ENCODE peak calls at places on chromosomes 13 and 19, in seven cellular contexts. K is BE2C; D is uterus; Z is ascending aorta; F is non-pigmented ciliary epithelial cell; X is GM06990; M is activated naive CD4-positive, alpha-beta T cell treated with anti-CD3 and anti-CD28 coated beads, Interleukin-2, amount 10 ng/mL, durations not matched to agents 7 days and 5 days. H is an unnamed sample.

GRCh38 chr13:21328201-21328600 is 130.9 kb downstream of the ZDHHC20 start:
- DNase-seq in F (no peak), D (no peak), X (no peak), M (no peak), K (no peak), Z (no peak), H (no peak)

GRCh38 chr13:113297370-113297871 is 382 bp downstream of the LAMP1 start:
- DNase-seq in K (peak; percentile 22), F (no peak), X (peak; percentile 64), D (no peak), Z (no peak), M (peak; percentile 69), H (peak; percentile 11)

GRCh38 chr19:58054792-58055482 is 4.1 kb upstream of the ZNF135 start:
- DNase-seq in D (peak; percentile 31), X (no peak), Z (no peak), F (no peak), M (no peak), K (no peak), H (peak; percentile 24)

GRCh38 chr19:10876459-10877240 is 5.3 kb downstream of the CARM1 start:
- DNase-seq in K (no peak), Z (no peak), M (no peak), X (peak; percentile 83), D (no peak), F (no peak), H (no peak)

GRCh38 chr13:72523049-72523448 is 204.4 kb downstream of the MZT1 start:
- DNase-seq in X (no peak), Z (no peak), F (no peak), K (no peak), D (no peak), M (no peak), H (no peak)

GRCh38 chr19:46717716-46718143 is 816 bp upstream of the PRKD2 start:
- DNase-seq in K (no peak), F (no peak), M (peak; percentile 53), D (no peak), X (no peak), Z (no peak), H (no peak)

GRCh38 chr13:98775844-98776598 is 23.5 kb upstream of the SLC15A1 start:
- DNase-seq in F (peak; percentile 60), Z (no peak), D (no peak), M (no peak), K (no peak), X (no peak), H (peak; percentile 59)

GRCh38 chr13:112894423-112894672 is 74.7 kb upstream of the MCF2L start:
- DNase-seq in M (no peak), X (no peak), K (no peak), Z (no peak), F (no peak), D (no peak), H (no peak)

GRCh38 chr19:38869160-38869835 is 8.8 kb downstream of the RINL start:
- DNase-seq in X (no peak), M (peak; percentile 52), Z (no peak), D (no peak), K (peak; percentile 49), F (no peak), H (no peak)

GRCh38 chr13:112791662-112792440 is 102.0 kb downstream of the ATP11A start:
- DNase-seq in X (no peak), Z (no peak), F (no peak), K (no peak), D (no peak), M (no peak), H (no peak)

GRCh38 chr13:29162638-29163037 is 342.5 kb downstream of the MTUS2 start:
- DNase-seq in X (no peak), Z (no peak), D (no peak), K (peak; percentile 20), F (no peak), M (no peak), H (no peak)

GRCh38 chr19:31140717-31141116 is 208.5 kb downstream of the TSHZ3 start:
- DNase-seq in K (no peak), F (no peak), D (no peak), Z (no peak), X (no peak), M (no peak), H (peak; percentile 45)

GRCh38 chr13:66009241-66009640 is 1220.9 kb downstream of the PCDH9 start:
- DNase-seq in Z (no peak), K (no peak), F (no peak), D (no peak), M (no peak), X (no peak), H (no peak)

GRCh38 chr19:54548806-54549205 is 24.8 kb upstream of the LILRA2 start:
- DNase-seq in D (no peak), M (no peak), Z (no peak), F (no peak), X (no peak), K (no peak), H (no peak)

GRCh38 chr19:48398329-48399235 is 5.1 kb downstream of the GRIN2D start:
- DNase-seq in M (peak; percentile 91), D (peak; percentile 51), Z (no peak), K (peak; percentile 94), F (no peak), X (peak; percentile 91), H (peak; percentile 83)

GRCh38 chr19:1590641-1591397 is 1.8 kb downstream of the MBD3 start:
- DNase-seq in F (no peak), K (peak; percentile 68), Z (no peak), X (peak; percentile 43), D (no peak), M (peak; percentile 56), H (peak; percentile 31)

GRCh38 chr19:28943651-28944050 is 269.3 kb downstream of the UQCRFS1 start:
- DNase-seq in X (no peak), M (no peak), K (no peak), Z (no peak), D (no peak), F (no peak), H (no peak)

GRCh38 chr19:31616031-31616430 is 266.8 kb upstream of the TSHZ3 start:
- DNase-seq in M (no peak), F (no peak), K (no peak), X (no peak), Z (no peak), D (no peak), H (no peak)

GRCh38 chr19:1049106-1049505 is 9.2 kb downstream of the ABCA7 start:
- DNase-seq in M (no peak), D (no peak), X (no peak), Z (no peak), K (no peak), F (no peak), H (no peak)

GRCh38 chr13:113739527-113740285 is 19.3 kb upstream of the TMEM255B start:
- DNase-seq in D (no peak), Z (no peak), F (no peak), M (no peak), K (peak; percentile 7), X (no peak), H (no peak)

GRCh38 chr13:64639206-64639605 is 2590.9 kb downstream of the PCDH9 start:
- DNase-seq in F (no peak), Z (no peak), X (no peak), M (no peak), D (no peak), K (no peak), H (no peak)

GRCh38 chr13:20264271-20265018 is 32.3 kb upstream of the GJB6 start:
- DNase-seq in D (no peak), Z (no peak), X (peak; percentile 8), K (no peak), F (no peak), M (no peak), H (no peak)

GRCh38 chr13:109628251-109628699 is 158.1 kb downstream of the IRS2 start:
- DNase-seq in D (no peak), Z (no peak), X (no peak), K (no peak), F (peak; percentile 56), M (no peak), H (peak; percentile 85)

GRCh38 chr19:3691726-3692125 is 8.5 kb downstream of the PIP5K1C start:
- DNase-seq in D (no peak), M (no peak), X (no peak), Z (no peak), F (no peak), K (no peak), H (no peak)

GRCh38 chr19:42176990-42177685 is 40.3 kb downstream of the DEDD2 start:
- DNase-seq in M (peak; percentile 86), Z (no peak), X (peak; percentile 74), D (peak; percentile 64), F (peak; percentile 6), K (peak; percentile 93), H (peak; percentile 66)

GRCh38 chr13:19742651-19743050 is 40.1 kb downstream of the PSPC1 start:
- DNase-seq in F (no peak), M (no peak), Z (no peak), D (no peak), X (no peak), K (no peak), H (no peak)

GRCh38 chr19:11087870-11088507 is 1.3 kb upstream of the LDLR start:
- DNase-seq in D (no peak), K (no peak), X (no peak), Z (no peak), M (no peak), F (no peak), H (no peak)

GRCh38 chr13:113816248-113816924 is 47.5 kb downstream of the GAS6 start:
- DNase-seq in K (no peak), D (no peak), M (no peak), F (no peak), Z (no peak), X (no peak), H (peak; percentile 48)

GRCh38 chr19:16078759-16079707 is 2.7 kb downstream of the TPM4 start:
- DNase-seq in M (peak; percentile 85), X (peak; percentile 77), F (peak; percentile 88), D (peak; percentile 81), K (peak; percentile 74), Z (no peak), H (peak; percentile 98)

GRCh38 chr19:17510220-17510993 is 1.0 kb upstream of the PGLS start:
- DNase-seq in M (no peak), X (no peak), Z (no peak), F (no peak), K (no peak), D (no peak), H (no peak)

GRCh38 chr13:25846227-25846984 is 205.4 kb downstream of the SHISA2 start:
- DNase-seq in X (no peak), Z (no peak), D (no peak), F (no peak), M (no peak), K (no peak), H (no peak)

GRCh38 chr19:12156254-12157058 is at the start of gene ZNF625:
- DNase-seq in Z (peak; percentile 41), F (peak; percentile 46), D (peak; percentile 82), M (peak; percentile 61), K (peak; percentile 95), X (peak; percentile 79), H (peak; percentile 83)

GRCh38 chr19:13557756-13558398 is 51.6 kb upstream of the CACNA1A start:
- DNase-seq in K (no peak), D (no peak), F (no peak), X (no peak), Z (no peak), M (peak; percentile 24), H (no peak)

GRCh38 chr13:40031031-40031430 is 375.6 kb downstream of the COG6 start:
- DNase-seq in Z (no peak), F (peak; percentile 44), M (no peak), X (no peak), D (no peak), K (no peak), H (peak; percentile 86)

GRCh38 chr13:30690282-30691188 is 44.8 kb upstream of the ALOX5AP start:
- DNase-seq in M (peak; percentile 52), F (peak; percentile 92), X (peak; percentile 45), K (no peak), D (peak; percentile 75), Z (peak; percentile 56), H (peak; percentile 98)

GRCh38 chr13:26022538-26023292 is 29.1 kb downstream of the SHISA2 start:
- DNase-seq in X (no peak), M (no peak), K (peak; percentile 89), D (no peak), Z (no peak), F (no peak), H (peak; percentile 10)

GRCh38 chr19:2330632-2331284 is 2.3 kb downstream of the SPPL2B start:
- DNase-seq in Z (no peak), D (no peak), X (no peak), K (no peak), F (no peak), M (no peak), H (no peak)

H was measured in fibroblast of mammary gland.